ENCODE peak calls at places on chromosomes 7 and 10, in four cellular contexts. B is cardiac muscle cell, J is ascending aorta, X is left lung. D is an unnamed sample.
A peak's percentile ranks its signal among the peaks of the same experiment; 100 is the strongest.

GRCh38 chr7:33854178-33854577 is 51.2 kb upstream of the BMPER start:
- DNase-seq in B (peak; percentile 52), X (no peak), J (no peak), D (no peak)

GRCh38 chr10:126935263-126935946 is 30.2 kb downstream of the DOCK1 start:
- DNase-seq in B (peak; percentile 34), J (no peak), X (no peak), D (no peak)

GRCh38 chr7:73423519-73424485 is 9.8 kb upstream of the FZD9 start:
- DNase-seq in J (no peak), B (peak; percentile 50), X (no peak), D (no peak)

GRCh38 chr7:137847418-137848050 is 760 bp upstream of the DGKI start:
- DNase-seq in J (no peak), B (peak; percentile 30), X (no peak), D (no peak)

GRCh38 chr7:86914468-86915054 is 144.9 kb downstream of the ELAPOR2 start:
- DNase-seq in X (no peak), B (peak; percentile 46), J (no peak), D (no peak)

GRCh38 chr7:95632609-95633008 is 36.3 kb upstream of the PDK4 start:
- DNase-seq in B (peak; percentile 49), X (no peak), J (no peak), D (no peak)

GRCh38 chr7:138752568-138753518 is 45.0 kb upstream of the TMEM213 start:
- DNase-seq in J (peak; percentile 46), X (peak; percentile 49), B (no peak), D (peak; percentile 66)

GRCh38 chr10:130246113-130246512 is 109.9 kb downstream of the GLRX3 start:
- DNase-seq in X (no peak), B (no peak), J (no peak), D (no peak)

GRCh38 chr7:115356139-115356746 is 434.3 kb downstream of the MDFIC start:
- DNase-seq in J (no peak), B (peak; percentile 51), X (no peak), D (no peak)

GRCh38 chr7:151085691-151086620 is at the start of gene AGAP3:
- DNase-seq in B (peak; percentile 80), X (peak; percentile 94), J (peak; percentile 70), D (peak; percentile 78)

GRCh38 chr10:4984971-4985594 is 18.6 kb downstream of the AKR1C2 start:
- DNase-seq in B (peak; percentile 36), X (no peak), J (no peak), D (no peak)

GRCh38 chr10:51658075-51658474 is 41.3 kb downstream of the CSTF2T start:
- DNase-seq in B (no peak), J (no peak), X (no peak), D (no peak)
- H3K27ac ChIP-seq in B (peak overlapping the region; percentile 24), J (no peak overlapping the region), X (no peak overlapping the region), D (no peak overlapping the region)

GRCh38 chr10:103470755-103471653 is 8.0 kb downstream of the CALHM3 start:
- DNase-seq in B (peak; percentile 81), X (peak; percentile 65), J (no peak), D (peak; percentile 60)
- H3K4me3 ChIP-seq in B (no peak overlapping the region), X (no peak overlapping the region), J (no peak overlapping the region), D (no peak overlapping the region)

GRCh38 chr7:102098986-102099385 is 187.7 kb upstream of the SH2B2 start:
- DNase-seq in J (no peak), X (no peak), B (no peak), D (no peak)
- H3K36me3 ChIP-seq in J (peaks cover 23% of the 10 kb centered on the region), X (no peaks in the 10 kb centered on the region), B (no peaks in the 10 kb centered on the region), D (peaks cover 3% of the 10 kb centered on the region)

DNA sequence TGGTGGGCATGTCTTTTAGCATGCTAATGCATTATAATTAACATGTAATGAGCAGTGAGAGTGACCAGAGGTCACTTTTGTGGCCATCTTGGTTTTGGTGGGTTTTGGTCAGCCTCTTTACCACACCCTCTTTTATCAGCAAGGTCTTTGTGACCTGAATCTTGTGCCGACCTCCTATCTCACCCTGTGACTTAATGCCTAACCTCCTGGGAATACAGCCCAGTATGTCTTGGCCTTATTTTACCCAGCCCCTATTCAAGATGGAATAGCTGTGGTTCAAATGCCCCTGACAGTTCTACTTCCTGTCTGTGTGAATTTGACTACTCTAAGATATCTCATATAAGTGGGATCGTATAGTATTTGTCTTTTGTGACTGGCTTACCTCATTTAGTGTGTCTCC is 85.1 kb downstream of the EEPD1 start:
- DNase-seq in J (no peak), X (no peak), B (no peak), D (no peak)
- H3K27ac ChIP-seq in J (no peak overlapping the region), X (no peak overlapping the region), B (no peak overlapping the region), D (no peak overlapping the region)

GRCh38 chr7:80630611-80631010 is 7.8 kb upstream of the CD36 start:
- DNase-seq in B (peak; percentile 68), X (no peak), J (no peak), D (no peak)

GRCh38 chr7:80632819-80633218 is 5.6 kb upstream of the CD36 start:
- DNase-seq in B (no peak), J (no peak), X (no peak), D (no peak)

GRCh38 chr7:80624763-80625162 is 13.7 kb upstream of the CD36 start:
- DNase-seq in X (no peak), J (no peak), B (no peak), D (no peak)

GRCh38 chr7:80632074-80632473 is 6.4 kb upstream of the CD36 start:
- DNase-seq in X (no peak), J (no peak), B (no peak), D (no peak)

GRCh38 chr7:80629023-80629422 is 9.4 kb upstream of the CD36 start:
- DNase-seq in J (no peak), X (no peak), B (no peak), D (no peak)
- H3K4me3 ChIP-seq in J (no peak overlapping the region), X (no peak overlapping the region), B (no peak overlapping the region), D (no peak overlapping the region)

GRCh38 chr10:99714446-99714845 is 17.5 kb downstream of the COX15 start:
- DNase-seq in B (no peak), X (no peak), J (no peak), D (no peak)
- H3K36me3 ChIP-seq in B (peaks cover 26% of the 10 kb centered on the region), X (no peaks in the 10 kb centered on the region), J (peaks cover 26% of the 10 kb centered on the region), D (peaks cover 6% of the 10 kb centered on the region)

GRCh38 chr7:71132521-71133231 is 732 bp downstream of the GALNT17 start:
- DNase-seq in X (no peak), B (peak; percentile 3), J (no peak), D (no peak)

GRCh38 chr7:71133232-71133622 is 1.3 kb downstream of the GALNT17 start:
- DNase-seq in X (no peak), B (no peak), J (no peak), D (no peak)

GRCh38 chr7:71130280-71130679 is 1.7 kb upstream of the GALNT17 start:
- DNase-seq in J (no peak), B (no peak), X (peak; percentile 36), D (no peak)

GRCh38 chr7:71131256-71131752 is 640 bp upstream of the GALNT17 start:
- DNase-seq in B (peak; percentile 11), J (no peak), X (peak; percentile 40), D (no peak)

DNA sequence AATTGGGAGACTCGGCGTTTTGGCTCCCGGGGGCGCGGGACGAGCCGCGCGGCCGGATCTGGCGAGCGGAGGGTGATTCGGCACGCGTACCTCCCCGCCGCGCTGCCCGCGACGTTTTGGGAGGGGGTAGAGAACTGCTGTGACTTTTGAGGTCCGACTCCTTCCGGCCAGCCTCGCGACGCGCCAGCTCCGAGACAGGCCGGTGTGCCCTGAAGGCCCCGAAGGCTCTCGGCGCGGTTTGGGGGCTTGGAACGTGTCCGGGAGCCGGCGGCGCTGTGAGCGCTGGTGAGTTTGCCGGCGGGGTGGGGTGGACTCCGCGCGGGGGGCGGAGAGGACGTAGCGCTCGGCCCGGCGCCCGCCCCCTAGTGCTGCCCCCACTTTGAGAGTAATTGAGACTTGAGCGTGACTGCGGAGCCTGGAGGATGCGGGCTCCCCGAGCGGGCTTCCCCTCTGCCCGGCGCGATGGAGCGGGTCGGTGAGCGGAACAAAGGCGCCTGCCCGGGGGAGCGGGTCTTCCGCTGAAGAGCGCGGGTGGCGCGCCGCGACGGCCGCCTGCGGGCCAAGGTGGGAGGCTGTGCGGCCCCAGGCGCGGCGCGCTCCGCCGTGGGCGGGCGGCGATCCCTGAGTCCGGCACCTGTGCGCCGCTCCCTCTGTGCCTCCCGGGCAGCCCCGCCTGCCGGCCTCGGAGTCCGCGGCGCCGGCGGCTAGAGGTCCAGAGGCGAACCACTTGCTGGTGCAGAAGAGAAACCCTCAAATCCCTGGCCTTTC is at the start of gene GALNT17:
- DNase-seq in B (no peak), J (no peak), X (no peak), D (no peak)
- H3K27ac ChIP-seq in B (no peak within 1 kb of the TSS), J (peak within 1 kb of the TSS; percentile 46), X (no peak within 1 kb of the TSS), D (no peak within 1 kb of the TSS)

GRCh38 chr10:102814873-102815661 is 22.1 kb downstream of the CYP17A1 start:
- DNase-seq in B (peak; percentile 76), J (peak; percentile 57), X (peak; percentile 74), D (no peak)
- H3K4me3 ChIP-seq in B (no peak overlapping the region), J (peak overlapping the region; percentile 40), X (no peak overlapping the region), D (no peak overlapping the region)

DNA sequence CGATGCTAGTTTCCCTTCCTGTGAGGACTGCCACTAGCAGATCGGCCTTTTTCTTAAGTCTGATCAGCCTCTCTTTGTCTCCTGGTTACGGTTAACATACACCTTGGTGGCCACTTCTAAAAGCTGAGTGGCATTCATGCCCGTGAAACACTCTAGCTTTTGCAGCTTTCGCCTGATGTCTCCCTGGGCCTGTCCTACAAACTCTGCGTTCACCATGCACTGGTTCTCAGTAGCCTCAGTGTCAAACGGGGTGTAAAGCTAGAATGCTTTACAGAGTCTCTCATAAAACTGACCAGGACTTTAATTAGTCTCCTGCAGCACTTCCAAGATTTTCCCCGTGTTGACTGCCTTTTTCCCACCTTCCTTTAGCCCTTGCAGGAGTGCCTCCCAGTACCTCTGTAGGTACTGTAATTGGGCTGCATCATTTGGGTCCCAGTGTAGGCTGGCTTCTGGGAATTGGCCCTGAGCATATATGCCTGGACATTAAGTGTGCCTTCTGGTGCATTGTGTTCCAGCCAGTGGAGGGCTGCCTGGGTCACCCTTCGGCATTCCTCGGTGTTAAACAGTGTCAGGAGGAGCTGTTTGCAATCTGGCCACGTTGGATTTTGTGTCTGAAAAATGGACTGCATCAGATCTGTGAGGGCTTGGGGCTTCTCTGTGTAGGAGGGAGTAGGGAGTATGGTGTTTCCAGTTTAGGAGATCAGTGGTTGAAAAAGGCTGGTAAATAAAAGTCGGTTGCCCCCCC is 6.5 kb upstream of the ZNF117 start:
- DNase-seq in X (no peak), B (no peak), J (no peak), D (no peak)
- H3K36me3 ChIP-seq in X (no peaks in the 10 kb centered on the region), B (peaks cover 5% of the 10 kb centered on the region), J (peaks cover 14% of the 10 kb centered on the region), D (no peaks in the 10 kb centered on the region)

DNA sequence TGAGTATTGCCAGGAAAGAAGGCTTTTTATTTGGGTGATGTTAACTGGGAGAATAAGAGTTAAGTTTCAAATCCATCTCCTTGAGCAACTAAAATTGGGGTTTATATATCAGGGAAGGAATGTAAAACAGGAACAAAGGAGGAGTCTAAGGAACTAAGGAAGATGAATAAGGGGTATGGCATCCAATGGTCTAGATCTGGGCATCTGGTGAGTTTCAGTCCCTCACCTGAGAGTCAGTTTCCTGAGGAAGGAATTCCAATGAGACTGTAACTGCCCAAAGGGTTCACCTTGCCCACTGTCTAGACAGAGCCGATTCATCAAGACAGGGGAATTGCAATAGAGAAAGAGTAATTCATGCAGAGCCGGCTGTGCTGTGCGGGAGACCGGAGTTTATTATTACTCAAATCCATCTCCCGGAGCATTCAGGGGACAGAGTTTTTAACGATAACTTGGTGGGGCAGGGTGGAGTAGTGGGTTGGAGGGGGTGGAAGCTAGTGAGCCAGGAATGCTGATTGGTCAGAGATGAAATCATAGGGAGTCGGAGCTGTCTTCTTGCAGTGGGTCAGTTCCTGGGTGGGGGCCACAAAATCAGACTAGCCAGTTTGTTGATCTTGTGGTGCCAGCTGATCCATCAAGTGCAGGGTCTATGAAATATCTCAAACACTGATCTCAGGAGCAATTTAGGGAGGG is 188.3 kb upstream of the STK17A start:
- DNase-seq in J (no peak), X (no peak), B (no peak), D (no peak)
- H3K27ac ChIP-seq in J (no peak overlapping the region), X (no peak overlapping the region), B (no peak overlapping the region), D (no peak overlapping the region)

D was measured in small intestine.